ENCODE peak calls at places on chromosomes 2 and 18, in five cellular contexts. F is fibroblast of lung, C is heart right ventricle, W is psoas muscle, E is GM20000. G is an unnamed sample.

GRCh38 chr2:191013617-191013875 is 425 bp downstream of the STAT1 start:
- DNase-seq in F (no peak), C (no peak), W (no peak), E (no peak), G (no peak)

GRCh38 chr2:54757496-54757895 is 34.0 kb downstream of the EML6 start:
- DNase-seq in F (no peak), C (no peak), W (no peak), E (peak), G (peak)

GRCh38 chr2:180707867-180708205 is 272.6 kb upstream of the UBE2E3 start:
- DNase-seq in F (peak), C (no peak), W (no peak), E (no peak), G (peak)

GRCh38 chr2:32192418-32192817 is 26.8 kb downstream of the SLC30A6 start:
- DNase-seq in F (no peak), C (no peak), W (no peak), E (peak), G (no peak)

GRCh38 chr18:24181806-24182205 is 42.9 kb downstream of the CABYR start:
- DNase-seq in F (no peak), C (no peak), W (no peak), E (no peak), G (peak)

GRCh38 chr2:230942920-230943896 is 18.2 kb upstream of the GPR55 start:
- DNase-seq in F (no peak), C (no peak), W (no peak), E (peak), G (no peak)

GRCh38 chr18:26405190-26405781 is 143.1 kb downstream of the KCTD1 start:
- DNase-seq in F (peak), C (peak), W (no peak), E (peak), G (peak)

GRCh38 chr18:63363951-63364350 is 3.1 kb downstream of the KDSR start:
- DNase-seq in F (no peak), C (no peak), W (no peak), E (no peak), G (no peak)

GRCh38 chr18:6747646-6748045 is 18.1 kb downstream of the ARHGAP28 start:
- DNase-seq in F (peak), C (no peak), W (no peak), E (no peak), G (peak)

GRCh38 chr2:43049836-43050796 is 176.3 kb downstream of the ZFP36L2 start:
- DNase-seq in F (peak), C (no peak), W (peak), E (no peak), G (no peak)

GRCh38 chr2:53317863-53318262 is 449.7 kb upstream of the CHAC2 start:
- DNase-seq in F (no peak), C (no peak), W (no peak), E (no peak), G (no peak)

GRCh38 chr2:65710779-65711295 is 278.4 kb upstream of the SPRED2 start:
- DNase-seq in F (peak), C (no peak), W (no peak), E (peak), G (peak)

GRCh38 chr2:171320731-171321130 is 113.1 kb downstream of the METTL8 start:
- DNase-seq in F (no peak), C (no peak), W (no peak), E (no peak), G (no peak)

GRCh38 chr2:192195548-192196418 is 1.1 kb upstream of the TMEFF2 start:
- DNase-seq in F (peak), C (no peak), W (peak), E (peak), G (peak)

GRCh38 chr2:100004348-100004884 is 138.0 kb downstream of the AFF3 start:
- DNase-seq in F (no peak), C (no peak), W (no peak), E (no peak), G (no peak)

GRCh38 chr2:98388081-98388480 is 41.8 kb downstream of the CNGA3 start:
- DNase-seq in F (no peak), C (no peak), W (no peak), E (no peak), G (no peak)

GRCh38 chr18:40371673-40372072 is 1583.4 kb upstream of the PIK3C3 start:
- DNase-seq in F (peak), C (no peak), W (no peak), E (no peak), G (peak)

GRCh38 chr2:23510471-23510870 is 125.5 kb downstream of the KLHL29 start:
- DNase-seq in F (no peak), C (peak), W (no peak), E (no peak), G (no peak)

GRCh38 chr2:20561703-20562454 is 89.0 kb downstream of the HS1BP3 start:
- DNase-seq in F (peak), C (no peak), W (no peak), E (no peak), G (peak)

GRCh38 chr2:203692039-203692710 is 14.3 kb upstream of the CD28 start:
- DNase-seq in F (peak), C (peak), W (no peak), E (no peak), G (peak)

GRCh38 chr2:99450199-99450598 is 39.6 kb downstream of the REV1 start:
- DNase-seq in F (no peak), C (no peak), W (no peak), E (no peak), G (no peak)

GRCh38 chr2:203904022-203904421 is 32.5 kb upstream of the ICOS start:
- DNase-seq in F (no peak), C (no peak), W (no peak), E (no peak), G (no peak)

GRCh38 chr2:113692698-113693428 is 63.6 kb downstream of the SLC35F5 start:
- DNase-seq in F (no peak), C (no peak), W (no peak), E (peak), G (no peak)

GRCh38 chr2:74439373-74440004 is 2.2 kb downstream of the RTKN start:
- DNase-seq in F (no peak), C (no peak), W (no peak), E (no peak), G (no peak)

GRCh38 chr2:40219141-40219540 is 232.7 kb downstream of the SLC8A1 start:
- DNase-seq in F (peak), C (no peak), W (no peak), E (no peak), G (no peak)

GRCh38 chr2:71945133-71945959 is 202.3 kb downstream of the CYP26B1 start:
- DNase-seq in F (no peak), C (no peak), W (no peak), E (no peak), G (no peak)

GRCh38 chr2:176449852-176450251 is 180.6 kb downstream of the MTX2 start:
- DNase-seq in F (no peak), C (no peak), W (no peak), E (no peak), G (no peak)

GRCh38 chr2:41934323-41935003 is 113.4 kb upstream of the PKDCC start:
- DNase-seq in F (peak), C (no peak), W (no peak), E (no peak), G (peak)

DNA sequence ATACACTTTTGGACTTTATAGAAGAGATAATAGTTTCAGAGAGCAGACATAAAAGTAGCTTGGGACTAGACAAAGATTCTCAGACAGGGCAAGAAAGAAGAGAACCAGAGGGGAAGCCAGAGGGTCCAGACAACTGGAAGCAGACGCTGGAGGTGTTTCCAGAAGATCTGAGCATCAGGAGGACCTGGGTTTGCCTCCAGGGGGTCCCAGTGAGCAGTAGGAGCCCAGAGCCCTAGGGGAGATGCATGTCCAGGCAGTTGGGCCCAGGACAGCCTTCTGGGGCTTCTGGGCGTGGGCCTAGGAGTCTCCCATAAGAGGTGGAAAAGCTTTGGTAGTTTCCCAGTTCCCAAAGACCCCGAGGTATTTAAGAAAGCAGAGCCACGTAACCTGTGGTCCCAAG is 251.2 kb upstream of the ID2 start:
- DNase-seq in F (no peak), C (no peak), W (no peak), E (no peak), G (no peak)
- TF ChIP-seq CTCF in F (no peak), C (no peak), W (no peak), E (no peak), G (no peak)

GRCh38 chr2:241376808-241377207 is 20.7 kb downstream of the FARP2 start:
- DNase-seq in F (no peak), C (no peak), W (no peak), E (no peak), G (no peak)
- TF ChIP-seq CTCF in F (no peak), C (no peak), W (no peak), E (no peak), G (no peak)

DNA sequence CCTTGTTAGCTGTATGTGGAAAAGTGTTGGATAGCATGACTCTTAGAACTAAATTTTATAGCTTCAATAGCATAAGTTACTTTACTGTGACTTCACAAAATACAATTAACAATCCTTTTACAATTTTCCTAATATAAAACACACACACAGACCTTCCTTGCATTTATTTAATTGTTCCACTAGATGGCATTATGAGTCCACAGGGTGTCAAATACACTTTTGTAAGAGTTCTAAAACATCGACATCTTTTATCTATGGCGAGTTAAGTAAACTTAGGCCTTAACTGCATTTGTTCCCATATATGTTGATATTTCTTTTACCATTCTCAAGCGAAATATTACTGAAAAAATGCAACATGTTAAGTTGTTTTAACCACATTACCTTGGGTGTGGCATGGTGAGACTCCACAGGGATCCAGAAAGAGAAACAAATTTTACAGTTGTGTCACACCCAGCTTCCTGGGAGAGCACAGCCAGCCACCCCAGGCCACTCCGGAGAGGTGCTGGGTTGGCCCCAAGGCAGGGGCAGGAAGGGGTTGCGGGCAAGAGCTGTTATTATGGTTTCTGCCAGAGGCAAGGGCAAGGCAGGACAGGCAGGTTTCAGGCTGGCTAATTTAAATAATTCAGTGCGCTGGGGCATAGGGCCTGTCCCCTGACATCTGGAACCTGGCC is 312.4 kb upstream of the MC4R start:
- DNase-seq in F (peak), C (no peak), W (peak), E (no peak), G (peak)
- TF ChIP-seq CTCF in F (no peak), C (peak), W (peak), E (peak), G (peak)

DNA sequence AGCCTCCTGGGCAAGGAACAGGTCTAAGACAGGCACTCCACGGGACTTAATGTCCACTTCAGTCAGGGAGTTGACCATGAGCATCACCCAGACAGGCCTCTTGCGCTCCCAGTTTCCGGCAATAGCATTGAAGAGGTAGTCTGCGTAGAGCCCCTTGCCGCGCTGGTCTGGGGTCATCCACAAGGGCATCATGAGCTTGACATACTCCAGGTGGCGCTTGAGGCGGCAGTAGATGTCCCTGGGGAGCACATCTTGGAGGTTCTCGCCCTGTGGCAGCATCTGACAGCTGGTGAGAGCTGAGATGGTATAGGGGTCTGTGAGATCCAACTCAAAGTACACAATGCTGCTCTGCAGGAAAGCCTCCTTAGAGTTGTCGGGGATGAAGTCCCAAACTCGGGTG is 10.6 kb downstream of the TRABD2A start:
- DNase-seq in F (no peak), C (no peak), W (no peak), E (no peak), G (no peak)
- TF ChIP-seq CTCF in F (no peak), C (no peak), W (no peak), E (peak), G (no peak)

DNA sequence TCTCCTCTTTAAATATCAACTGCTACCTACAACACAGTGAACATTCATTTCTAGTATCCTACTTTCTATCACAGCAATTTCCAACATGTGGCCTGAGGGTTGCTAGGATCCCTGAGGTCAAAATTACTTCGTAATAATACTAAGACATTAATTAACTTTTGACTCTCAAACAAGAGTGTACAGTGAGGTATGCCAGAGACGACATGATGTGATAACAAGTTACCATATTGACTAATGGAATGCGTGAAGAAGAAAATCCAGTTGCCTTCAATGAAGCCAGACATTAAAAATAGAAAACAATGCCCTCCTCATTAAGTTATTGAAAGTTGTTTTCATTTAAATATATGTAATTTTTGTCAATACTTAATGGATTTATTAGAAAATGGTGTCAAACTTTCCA is 13.1 kb downstream of the ORC2 start:
- DNase-seq in F (no peak), C (no peak), W (no peak), E (no peak), G (no peak)
- TF ChIP-seq CTCF in F (no peak), C (no peak), W (no peak), E (no peak), G (no peak)

GRCh38 chr2:29295843-29296242 is 180.6 kb downstream of the CLIP4 start:
- DNase-seq in F (no peak), C (no peak), W (no peak), E (no peak), G (peak)
- TF ChIP-seq CTCF in F (peak), C (no peak), W (no peak), E (peak), G (peak)

GRCh38 chr2:149259136-149259535 is 71.3 kb upstream of the LYPD6 start:
- DNase-seq in F (no peak), C (no peak), W (no peak), E (no peak), G (no peak)
- TF ChIP-seq CTCF in F (no peak), C (no peak), W (no peak), E (no peak), G (no peak)

DNA sequence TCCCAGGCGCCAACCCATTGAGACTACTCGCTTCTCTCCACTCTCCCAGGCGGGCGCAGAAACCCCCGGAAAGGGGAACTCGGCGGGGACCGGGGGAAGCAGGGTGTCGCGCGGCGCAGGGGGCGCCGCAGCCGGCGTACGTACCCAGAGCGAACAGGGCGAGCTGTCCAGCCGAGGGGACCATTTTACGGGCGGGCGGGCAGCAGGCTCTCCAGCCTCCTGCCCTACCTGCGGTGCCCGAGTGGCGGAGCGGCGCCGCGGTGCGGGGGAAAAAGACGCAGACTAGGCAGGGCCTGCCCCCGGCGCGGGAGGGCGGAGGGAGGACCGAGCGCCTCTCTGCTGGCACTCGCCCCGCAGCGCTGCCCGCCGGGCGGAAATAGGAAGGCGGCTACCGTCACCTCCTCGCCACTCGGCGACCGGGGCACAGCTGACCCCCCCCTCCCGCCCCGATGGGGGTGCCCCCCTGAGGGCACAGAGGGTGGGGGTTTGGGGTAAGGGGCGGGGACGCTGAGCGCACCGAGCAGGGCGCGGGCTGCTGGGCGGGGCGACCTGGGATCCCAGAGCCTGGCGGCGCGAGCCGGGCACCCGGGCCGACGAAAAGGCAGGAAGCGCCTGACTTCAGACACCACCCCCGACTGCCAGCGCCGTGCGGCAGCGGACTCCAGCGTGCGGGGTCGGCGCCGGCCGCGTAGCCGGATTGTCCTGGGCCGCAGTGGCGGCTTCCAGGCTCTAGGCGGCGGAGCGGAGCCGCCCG is at the start of gene TGFA:
- DNase-seq in F (peak), C (peak), W (peak), E (peak), G (peak)
- TF ChIP-seq CTCF in F (peak), C (peak), W (peak), E (peak), G (peak)

DNA sequence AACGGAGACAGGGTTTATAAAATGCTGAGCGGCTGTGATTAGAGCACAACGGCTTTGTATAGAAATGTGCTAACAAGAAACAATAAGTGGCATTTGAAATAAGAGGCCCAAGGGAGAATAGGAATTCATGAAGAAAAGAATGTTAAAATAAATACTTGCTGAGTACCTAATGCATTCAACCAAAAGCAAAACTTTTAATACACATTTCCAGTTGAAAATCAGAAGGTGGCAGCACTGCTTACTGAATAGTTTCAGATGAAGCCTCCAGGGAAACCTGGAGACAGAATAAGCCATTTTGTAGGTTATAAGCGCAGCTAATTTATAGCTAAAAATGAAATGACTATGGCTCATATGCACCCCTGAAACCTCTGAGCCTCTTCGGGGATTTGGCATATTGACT is 286.6 kb downstream of the DPP10 start:
- DNase-seq in F (no peak), C (no peak), W (no peak), E (no peak), G (no peak)
- TF ChIP-seq CTCF in F (no peak), C (no peak), W (no peak), E (no peak), G (no peak)

GRCh38 chr2:46365913-46366674 is 68.9 kb downstream of the EPAS1 start:
- DNase-seq in F (peak), C (no peak), W (no peak), E (no peak), G (peak)
- TF ChIP-seq CTCF in F (peak), C (no peak), W (peak), E (peak), G (peak)

G was measured in fibroblast of pulmonary artery.